ENCODE peak calls at places on chromosomes 16 and 17, in ten cellular contexts. One of them, this sample, is unnamed.

GRCh38 chr16:720507-720989 is 398 bp upstream of the ANTKMT start:
- DNase-seq in psoas muscle: no peak
- DNase-seq in iPS-NIHi11: no peak
- DNase-seq in MM.1S: peak; percentile 68
- DNase-seq in keratinocyte: no peak
- DNase-seq in HEK293T: no peak
- DNase-seq in effector memory CD8-positive, alpha-beta T cell: no peak
- DNase-seq in activated naive CD4-positive, alpha-beta T cell treated with anti-CD3 and anti-CD28 coated beads, Interleukin-2, amount 10 ng/mL, durations not matched to agents 7 days and 5 days: peak; percentile 27
- DNase-seq in DMS53: peak; percentile 77
- DNase-seq in NCI-H1105: no peak
- DNase-seq in this sample: peak; percentile 89

GRCh38 chr16:71293921-71294320 is 4.7 kb upstream of the CMTR2 start:
- DNase-seq in psoas muscle: no peak
- DNase-seq in iPS-NIHi11: no peak
- DNase-seq in MM.1S: no peak
- DNase-seq in keratinocyte: no peak
- DNase-seq in HEK293T: no peak
- DNase-seq in effector memory CD8-positive, alpha-beta T cell: no peak
- DNase-seq in activated naive CD4-positive, alpha-beta T cell treated with anti-CD3 and anti-CD28 coated beads, Interleukin-2, amount 10 ng/mL, durations not matched to agents 7 days and 5 days: no peak
- DNase-seq in DMS53: no peak
- DNase-seq in NCI-H1105: no peak
- DNase-seq in this sample: no peak

GRCh38 chr17:49715717-49716279 is 8.0 kb upstream of the SLC35B1 start:
- DNase-seq in psoas muscle: no peak
- DNase-seq in iPS-NIHi11: no peak
- DNase-seq in MM.1S: no peak
- DNase-seq in keratinocyte: no peak
- DNase-seq in HEK293T: no peak
- DNase-seq in effector memory CD8-positive, alpha-beta T cell: peak; percentile 69
- DNase-seq in activated naive CD4-positive, alpha-beta T cell treated with anti-CD3 and anti-CD28 coated beads, Interleukin-2, amount 10 ng/mL, durations not matched to agents 7 days and 5 days: no peak
- DNase-seq in DMS53: no peak
- DNase-seq in NCI-H1105: no peak
- DNase-seq in this sample: no peak

GRCh38 chr17:61149862-61150362 is 249.7 kb upstream of the TBX2 start:
- DNase-seq in psoas muscle: no peak
- DNase-seq in iPS-NIHi11: no peak
- DNase-seq in MM.1S: no peak
- DNase-seq in keratinocyte: no peak
- DNase-seq in HEK293T: peak; percentile 62
- DNase-seq in effector memory CD8-positive, alpha-beta T cell: no peak
- DNase-seq in activated naive CD4-positive, alpha-beta T cell treated with anti-CD3 and anti-CD28 coated beads, Interleukin-2, amount 10 ng/mL, durations not matched to agents 7 days and 5 days: no peak
- DNase-seq in DMS53: no peak
- DNase-seq in NCI-H1105: peak; percentile 18
- DNase-seq in this sample: no peak

GRCh38 chr17:75854881-75855309 is 240 bp downstream of the WBP2 start:
- DNase-seq in psoas muscle: no peak
- DNase-seq in iPS-NIHi11: peak; percentile 73
- DNase-seq in MM.1S: no peak
- DNase-seq in keratinocyte: no peak
- DNase-seq in HEK293T: peak; percentile 46
- DNase-seq in effector memory CD8-positive, alpha-beta T cell: no peak
- DNase-seq in activated naive CD4-positive, alpha-beta T cell treated with anti-CD3 and anti-CD28 coated beads, Interleukin-2, amount 10 ng/mL, durations not matched to agents 7 days and 5 days: no peak
- DNase-seq in DMS53: no peak
- DNase-seq in NCI-H1105: no peak
- DNase-seq in this sample: no peak

GRCh38 chr16:82038941-82039340 is 3.9 kb downstream of the HSD17B2 start:
- DNase-seq in psoas muscle: no peak
- DNase-seq in iPS-NIHi11: no peak
- DNase-seq in MM.1S: no peak
- DNase-seq in keratinocyte: no peak
- DNase-seq in HEK293T: no peak
- DNase-seq in effector memory CD8-positive, alpha-beta T cell: no peak
- DNase-seq in activated naive CD4-positive, alpha-beta T cell treated with anti-CD3 and anti-CD28 coated beads, Interleukin-2, amount 10 ng/mL, durations not matched to agents 7 days and 5 days: no peak
- DNase-seq in DMS53: peak; percentile 36
- DNase-seq in NCI-H1105: no peak
- DNase-seq in this sample: no peak

GRCh38 chr17:31534223-31534888 is 142.9 kb downstream of the RAB11FIP4 start:
- DNase-seq in psoas muscle: no peak
- DNase-seq in iPS-NIHi11: no peak
- DNase-seq in MM.1S: no peak
- DNase-seq in keratinocyte: no peak
- DNase-seq in HEK293T: no peak
- DNase-seq in effector memory CD8-positive, alpha-beta T cell: no peak
- DNase-seq in activated naive CD4-positive, alpha-beta T cell treated with anti-CD3 and anti-CD28 coated beads, Interleukin-2, amount 10 ng/mL, durations not matched to agents 7 days and 5 days: no peak
- DNase-seq in DMS53: no peak
- DNase-seq in NCI-H1105: no peak
- DNase-seq in this sample: no peak

GRCh38 chr16:50613281-50613991 is 65.2 kb downstream of the NKD1 start:
- DNase-seq in psoas muscle: no peak
- DNase-seq in iPS-NIHi11: no peak
- DNase-seq in MM.1S: no peak
- DNase-seq in keratinocyte: no peak
- DNase-seq in HEK293T: no peak
- DNase-seq in effector memory CD8-positive, alpha-beta T cell: no peak
- DNase-seq in activated naive CD4-positive, alpha-beta T cell treated with anti-CD3 and anti-CD28 coated beads, Interleukin-2, amount 10 ng/mL, durations not matched to agents 7 days and 5 days: no peak
- DNase-seq in DMS53: no peak
- DNase-seq in NCI-H1105: no peak
- DNase-seq in this sample: no peak

GRCh38 chr17:19302791-19303233 is 59.7 kb downstream of the B9D1 start:
- DNase-seq in psoas muscle: no peak
- DNase-seq in iPS-NIHi11: no peak
- DNase-seq in MM.1S: no peak
- DNase-seq in keratinocyte: no peak
- DNase-seq in HEK293T: no peak
- DNase-seq in effector memory CD8-positive, alpha-beta T cell: no peak
- DNase-seq in activated naive CD4-positive, alpha-beta T cell treated with anti-CD3 and anti-CD28 coated beads, Interleukin-2, amount 10 ng/mL, durations not matched to agents 7 days and 5 days: no peak
- DNase-seq in DMS53: no peak
- DNase-seq in NCI-H1105: no peak
- DNase-seq in this sample: no peak

This sample was measured in RPMI8226.